ENCODE peak calls at places on chromosome 9, in five cellular contexts. I is A172, F is A673, E is erythroblast, C is H9. B is an unnamed sample.

GRCh38 chr9:113155911-113156559 is 5.2 kb downstream of the SLC31A2 start:
- DNase-seq in C (no peak), F (no peak), I (no peak), E (no peak), B (no peak)

GRCh38 chr9:134243778-134244467 is 79.6 kb upstream of the RNU6ATAC start:
- DNase-seq in F (no peak), E (no peak), C (no peak), I (peak; percentile 12), B (no peak)

GRCh38 chr9:108182950-108183381 is 672.8 kb downstream of the ACTL7B start:
- DNase-seq in F (no peak), E (no peak), I (peak; percentile 52), C (no peak), B (no peak)

GRCh38 chr9:114207034-114207815 is 51.9 kb downstream of the COL27A1 start:
- DNase-seq in F (no peak), E (no peak), C (no peak), I (peak; percentile 55), B (peak; percentile 61)

GRCh38 chr9:91824151-91824550 is 125.9 kb downstream of the ROR2 start:
- DNase-seq in E (no peak), F (no peak), C (no peak), I (no peak), B (no peak)

GRCh38 chr9:80556631-80557030 is 984.9 kb downstream of the TLE4 start:
- DNase-seq in C (no peak), I (no peak), E (no peak), F (no peak), B (no peak)

GRCh38 chr9:125650271-125650737 is 56.7 kb downstream of the MAPKAP1 start:
- DNase-seq in F (no peak), E (no peak), C (no peak), I (peak; percentile 63), B (no peak)

GRCh38 chr9:109640232-109641078 is 139.5 kb upstream of the PALM2AKAP2 start:
- DNase-seq in F (peak; percentile 41), C (peak; percentile 62), I (peak; percentile 78), E (no peak), B (peak; percentile 77)

GRCh38 chr9:5879419-5880181 is 11.1 kb upstream of the MLANA start:
- DNase-seq in I (peak; percentile 95), F (peak; percentile 81), C (no peak), E (peak; percentile 55), B (no peak)

GRCh38 chr9:106717686-106718085 is 145.3 kb upstream of the ZNF462 start:
- DNase-seq in E (no peak), C (no peak), I (peak; percentile 61), F (no peak), B (peak; percentile 69)

GRCh38 chr9:92245005-92245797 is 48.3 kb downstream of the IARS1 start:
- DNase-seq in F (no peak), C (no peak), E (no peak), I (peak; percentile 52), B (peak; percentile 79)

GRCh38 chr9:112248722-112249121 is 73.6 kb upstream of the SUSD1 start:
- DNase-seq in I (no peak), E (no peak), F (no peak), C (no peak), B (no peak)

GRCh38 chr9:79769476-79770275 is 197.9 kb downstream of the TLE4 start:
- DNase-seq in E (no peak), C (no peak), I (no peak), F (no peak), B (no peak)

GRCh38 chr9:77215874-77216273 is 38.5 kb downstream of the VPS13A start:
- DNase-seq in E (peak; percentile 29), F (peak; percentile 25), C (no peak), I (no peak), B (peak; percentile 37)

GRCh38 chr9:69056416-69056815 is 20.9 kb downstream of the FXN start:
- DNase-seq in F (no peak), E (no peak), I (no peak), C (no peak), B (no peak)

GRCh38 chr9:4235951-4236804 is 63.7 kb downstream of the GLIS3 start:
- DNase-seq in C (no peak), I (peak; percentile 84), F (no peak), E (no peak), B (peak; percentile 84)